ENCODE peak calls at places on chromosomes 4 and X, in seven cellular contexts. J is tibial artery, R is heart right ventricle, S is left ventricle myocardium inferior, B is OCI-LY7, E is adrenal gland, M is IMR-90. U is an unnamed sample.

GRCh38 chr4:183129125-183129524 is 30.1 kb downstream of the WWC2 start:
- DNase-seq in J (no peak), R (no peak), S (no peak), B (no peak), E (no peak), M (no peak), U (no peak)

GRCh38 chr4:52019941-52020657 is at the start of gene LRRC66:
- DNase-seq in J (no peak), R (no peak), S (no peak), B (no peak), E (no peak), M (no peak), U (no peak)

GRCh38 chrX:76427560-76428242 is at the start of gene MAGEE1:
- DNase-seq in J (peak), R (peak), S (peak), B (peak), E (peak), M (peak), U (no peak)

GRCh38 chrX:39261446-39262147 is 460.3 kb downstream of the MID1IP1 start:
- DNase-seq in J (no peak), R (peak), S (no peak), B (peak), E (no peak), M (no peak), U (no peak)

GRCh38 chr4:82201805-82202636 is 171.8 kb downstream of the HNRNPD start:
- DNase-seq in J (no peak), R (peak), S (no peak), B (peak), E (peak), M (peak), U (no peak)

GRCh38 chrX:17654116-17654515 is 83.2 kb upstream of the SCML1 start:
- DNase-seq in J (no peak), R (no peak), S (no peak), B (no peak), E (no peak), M (no peak), U (no peak)

GRCh38 chrX:41664307-41665299 is 24.2 kb upstream of the GPR34 start:
- DNase-seq in J (no peak), R (no peak), S (no peak), B (no peak), E (no peak), M (peak), U (no peak)

GRCh38 chrX:14497184-14497666 is 32.1 kb upstream of the GLRA2 start:
- DNase-seq in J (no peak), R (no peak), S (no peak), B (no peak), E (no peak), M (peak), U (no peak)

GRCh38 chr4:99059550-99059949 is 29.0 kb downstream of the ADH5 start:
- DNase-seq in J (no peak), R (no peak), S (no peak), B (no peak), E (no peak), M (no peak), U (no peak)

GRCh38 chrX:153687121-153688039 is at the start of gene SLC6A8:
- DNase-seq in J (peak), R (peak), S (peak), B (peak), E (peak), M (peak), U (peak)
- H3K4me3 ChIP-seq in J (peak), R (peak), S (peak), B (peak), E (no peak), M (peak), U (peak)

GRCh38 chr4:131001371-131001770 is 1905.4 kb downstream of the C4orf33 start:
- DNase-seq in J (no peak), R (no peak), S (no peak), B (no peak), E (no peak), M (no peak), U (no peak)

GRCh38 chr4:131002132-131002531 is 1906.2 kb downstream of the C4orf33 start:
- DNase-seq in J (no peak), R (no peak), S (no peak), B (no peak), E (no peak), M (no peak), U (no peak)

GRCh38 chr4:131006388-131006787 is 1910.4 kb downstream of the C4orf33 start:
- DNase-seq in J (no peak), R (no peak), S (no peak), B (no peak), E (no peak), M (no peak), U (no peak)
- TF ChIP-seq CTCF in J (no peak), R (no peak), S (no peak), B (no peak), E (no peak), M (no peak), U (no peak)

GRCh38 chrX:119189586-119189985 is 46.5 kb upstream of the PGRMC1 start:
- DNase-seq in J (no peak), R (peak), S (peak), B (no peak), E (no peak), M (no peak), U (no peak)
- H3K27ac ChIP-seq in J (peak), R (peak), S (peak), B (no peak), E (no peak), M (no peak), U (no peak)

GRCh38 chr4:86451560-86452322 is 91.9 kb upstream of the MAPK10 start:
- DNase-seq in J (no peak), R (no peak), S (no peak), B (no peak), E (no peak), M (peak), U (no peak)

GRCh38 chr4:86450189-86450588 is 90.3 kb upstream of the MAPK10 start:
- DNase-seq in J (no peak), R (no peak), S (no peak), B (no peak), E (no peak), M (no peak), U (no peak)

GRCh38 chr4:86450861-86451260 is 91.0 kb upstream of the MAPK10 start:
- DNase-seq in J (no peak), R (no peak), S (no peak), B (no peak), E (no peak), M (no peak), U (no peak)

GRCh38 chr4:86452323-86452995 is 92.6 kb upstream of the MAPK10 start:
- DNase-seq in J (no peak), R (peak), S (no peak), B (no peak), E (no peak), M (peak), U (no peak)

GRCh38 chr4:86453044-86453501 is 93.2 kb upstream of the MAPK10 start:
- DNase-seq in J (no peak), R (peak), S (peak), B (no peak), E (no peak), M (peak), U (peak)
- H3K4me3 ChIP-seq in J (peak), R (peak), S (peak), B (no peak), E (no peak), M (peak), U (peak)

U was measured in AG04450.